ENCODE peak calls at places on chromosomes 4 and X, in seven cellular contexts. V, E, B, F, M, K and A are unnamed samples.
A peak's percentile ranks its signal among the peaks of the same experiment; 100 is the strongest.

GRCh38 chrX:145213504-145213903 is 33.8 kb upstream of the SPANXN1 start:
- DNase-seq in M (no peak), V (no peak), E (peak; percentile 3), B (no peak), K (no peak), F (peak; percentile 2), A (no peak)

GRCh38 chr4:4985844-4986243 is 33.4 kb downstream of the CYTL1 start:
- DNase-seq in F (peak; percentile 52), V (no peak), M (no peak), K (no peak), E (no peak), B (no peak), A (no peak)

GRCh38 chr4:156949373-156949814 is 22.2 kb downstream of the PDGFC start:
- DNase-seq in V (no peak), E (peak; percentile 86), F (peak; percentile 81), K (peak; percentile 95), B (peak; percentile 80), M (no peak), A (no peak)

GRCh38 chr4:2923678-2924173 is 39.5 kb downstream of the NOP14 start:
- DNase-seq in B (no peak), V (no peak), F (no peak), K (no peak), E (no peak), M (no peak), A (peak; percentile 49)

GRCh38 chr4:7013171-7013570 is 30.0 kb upstream of the TADA2B start:
- DNase-seq in B (no peak), F (no peak), M (no peak), V (no peak), K (no peak), E (no peak), A (no peak)

GRCh38 chrX:72714471-72714916 is 388 bp upstream of the PHKA1 start:
- DNase-seq in K (peak; percentile 63), V (no peak), M (peak; percentile 52), B (peak; percentile 62), E (peak; percentile 51), F (peak; percentile 75), A (peak; percentile 76)

GRCh38 chr4:6608758-6609414 is 31.6 kb upstream of the MRFAP1 start:
- DNase-seq in M (no peak), E (no peak), K (no peak), V (no peak), F (no peak), B (no peak), A (no peak)

GRCh38 chrX:2574271-2574670 is 73.5 kb upstream of the DHRSX start:
- DNase-seq in F (no peak), K (no peak), B (no peak), E (no peak), V (no peak), M (no peak), A (no peak)

GRCh38 chr4:37717575-37717974 is 31.4 kb upstream of the RELL1 start:
- DNase-seq in M (no peak), K (peak; percentile 63), V (no peak), E (peak; percentile 79), B (peak; percentile 92), F (peak; percentile 93), A (no peak)

GRCh38 chrX:112844250-112844649 is 3.6 kb upstream of the AMOT start:
- DNase-seq in K (peak; percentile 34), B (peak; percentile 50), V (no peak), F (peak; percentile 26), M (no peak), E (no peak), A (no peak)

GRCh38 chr4:7213802-7214201 is 21.5 kb downstream of the SORCS2 start:
- DNase-seq in K (no peak), F (no peak), V (no peak), M (no peak), E (no peak), B (no peak), A (peak; percentile 40)

GRCh38 chr4:182807346-182807745 is 109.8 kb downstream of the DCTD start:
- DNase-seq in M (no peak), E (no peak), F (peak; percentile 5), K (no peak), V (no peak), B (no peak), A (no peak)

GRCh38 chrX:149267878-149268813 is 237.0 kb downstream of the IDS start:
- DNase-seq in M (no peak), B (no peak), F (no peak), K (no peak), E (peak; percentile 36), V (no peak), A (no peak)

GRCh38 chr4:105022811-105023667 is 123.6 kb upstream of the TET2 start:
- DNase-seq in E (peak; percentile 84), V (no peak), M (no peak), B (peak; percentile 3), K (peak; percentile 87), F (no peak), A (no peak)

GRCh38 chr4:168421671-168422070 is 58.6 kb downstream of the DDX60L start:
- DNase-seq in E (peak; percentile 96), V (peak; percentile 25), K (peak; percentile 52), F (peak; percentile 4), B (peak; percentile 47), M (no peak), A (no peak)

DNA sequence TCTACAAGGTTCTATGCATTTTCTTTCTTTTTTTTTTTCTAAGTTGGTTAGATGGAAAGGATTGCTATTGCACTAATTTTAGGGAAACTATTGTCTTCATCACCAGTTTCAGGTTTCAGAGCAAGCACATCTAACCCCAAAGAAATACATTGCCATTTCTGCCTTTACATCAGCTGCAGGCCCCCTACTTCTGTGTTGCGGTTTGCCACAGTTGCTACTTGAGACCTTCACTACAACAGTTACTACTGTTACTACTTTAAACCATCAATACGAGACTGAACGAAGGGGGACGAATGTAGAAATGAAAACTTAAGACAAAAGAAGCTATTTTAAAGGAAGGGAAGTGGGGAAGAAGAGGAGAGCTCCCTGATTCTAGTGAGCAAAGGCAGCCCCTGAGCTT is 256.7 kb upstream of the LCORL start:
- DNase-seq in K (no peak), M (no peak), F (no peak), B (no peak), V (no peak), E (no peak), A (no peak)
- H3K9me3 ChIP-seq in K (peaks cover 5% of the 10 kb centered on the region), M (no peaks in the 10 kb centered on the region), F (no peaks in the 10 kb centered on the region), B (peaks cover 4% of the 10 kb centered on the region), V (no peaks in the 10 kb centered on the region), E (peaks cover 3% of the 10 kb centered on the region), A (no peaks in the 10 kb centered on the region)

DNA sequence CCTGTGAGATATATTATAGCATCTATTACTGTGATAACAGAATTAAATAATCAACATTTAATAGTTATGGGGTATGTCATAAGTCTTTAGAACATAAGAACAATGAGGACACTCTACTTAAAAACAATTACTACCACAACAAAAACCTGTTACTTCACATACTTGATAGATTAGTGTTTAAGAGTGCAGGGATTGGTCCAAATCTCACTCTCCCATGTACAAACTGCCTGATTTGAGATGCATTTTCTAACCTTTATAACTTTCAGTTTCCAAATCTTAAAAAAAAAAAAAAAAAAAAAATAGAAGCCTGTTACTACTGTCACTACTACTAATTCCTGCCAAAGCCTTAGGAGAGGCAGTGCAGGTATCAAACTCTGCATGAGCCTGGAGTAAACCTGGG is 5.6 kb downstream of the PCDH18 start:
- DNase-seq in V (no peak), F (peak; percentile 52), E (no peak), K (no peak), B (no peak), M (no peak), A (no peak)
- H3K36me3 ChIP-seq in V (no peaks in the 10 kb centered on the region), F (peaks cover 84% of the 10 kb centered on the region), E (no peaks in the 10 kb centered on the region), K (peaks cover 2% of the 10 kb centered on the region), B (peaks cover 61% of the 10 kb centered on the region), M (no peaks in the 10 kb centered on the region), A (no peaks in the 10 kb centered on the region)

GRCh38 chr4:145735330-145735638 is 55.3 kb downstream of the C4orf51 start:
- DNase-seq in V (no peak), M (no peak), E (peak; percentile 95), F (peak; percentile 97), K (peak; percentile 98), B (peak; percentile 96), A (no peak)

GRCh38 chr4:145734576-145735329 is 54.8 kb downstream of the C4orf51 start:
- DNase-seq in E (peak; percentile 99), V (no peak), F (peak; percentile 99), K (peak; percentile 99), B (peak; percentile 96), M (peak; percentile 58), A (peak; percentile 89)

GRCh38 chr4:145734051-145734450 is 54.1 kb downstream of the C4orf51 start:
- DNase-seq in E (no peak), F (peak; percentile 45), M (no peak), V (no peak), B (no peak), K (peak; percentile 19), A (no peak)

GRCh38 chr4:145735777-145736176 is 55.8 kb downstream of the C4orf51 start:
- DNase-seq in M (no peak), V (no peak), F (no peak), K (peak; percentile 5), E (no peak), B (no peak), A (no peak)

GRCh38 chr4:145736241-145736831 is 56.4 kb downstream of the C4orf51 start:
- DNase-seq in K (peak; percentile 54), E (no peak), M (peak; percentile 24), B (no peak), V (no peak), F (peak; percentile 42), A (peak; percentile 69)
- H3K9ac ChIP-seq in K (peak overlapping the region; percentile 92), E (peak overlapping the region; percentile 68), M (no peak overlapping the region), B (no peak overlapping the region), V (no peak overlapping the region), F (peak overlapping the region; percentile 95), A (no peak overlapping the region)

GRCh38 chr4:41744572-41745291 is 3.8 kb downstream of the PHOX2B start:
- DNase-seq in F (no peak), V (no peak), B (no peak), E (no peak), K (no peak), M (no peak), A (peak; percentile 46)
- H3K9me3 ChIP-seq in F (no peaks in the 10 kb centered on the region), V (no peaks in the 10 kb centered on the region), B (peaks cover 26% of the 10 kb centered on the region), E (no peaks in the 10 kb centered on the region), K (peaks cover 3% of the 10 kb centered on the region), M (no peaks in the 10 kb centered on the region), A (no peaks in the 10 kb centered on the region)